ENCODE peak calls at places on chromosome 13, in seven cellular contexts. H, P, W, R, K, F and E are unnamed samples.
A peak's percentile ranks its signal among the peaks of the same experiment; 100 is the strongest.

GRCh38 chr13:113211774-113212173 is 2.4 kb downstream of the CUL4A start:
- DNase-seq in H (no peak), P (no peak), W (no peak), R (peak; percentile 51), K (no peak), F (peak; percentile 19), E (no peak)

GRCh38 chr13:98930014-98930625 is 47.7 kb downstream of the DOCK9 start:
- DNase-seq in H (no peak), P (no peak), W (no peak), R (no peak), K (no peak), F (no peak), E (no peak)

GRCh38 chr13:112968380-112968909 is 569 bp upstream of the MCF2L start:
- DNase-seq in H (peak; percentile 21), P (peak; percentile 32), W (no peak), R (peak; percentile 43), K (no peak), F (peak; percentile 41), E (peak; percentile 87)

GRCh38 chr13:101869553-101869952 is 417.1 kb downstream of the ITGBL1 start:
- DNase-seq in H (no peak), P (no peak), W (no peak), R (no peak), K (no peak), F (no peak), E (peak; percentile 7)

GRCh38 chr13:87954116-87954515 is 282.9 kb downstream of the SLITRK5 start:
- DNase-seq in H (no peak), P (no peak), W (no peak), R (no peak), K (no peak), F (peak; percentile 6), E (no peak)

GRCh38 chr13:79126706-79127105 is 279.3 kb downstream of the RBM26 start:
- DNase-seq in H (no peak), P (no peak), W (no peak), R (no peak), K (no peak), F (no peak), E (no peak)

GRCh38 chr13:72293206-72293605 is 426.2 kb upstream of the DACH1 start:
- DNase-seq in H (no peak), P (no peak), W (no peak), R (no peak), K (no peak), F (peak; percentile 36), E (no peak)

GRCh38 chr13:97226788-97227627 is 4.9 kb downstream of the MBNL2 start:
- DNase-seq in H (no peak), P (peak; percentile 42), W (no peak), R (no peak), K (no peak), F (no peak), E (no peak)

GRCh38 chr13:113886561-113887112 is 22.8 kb upstream of the GAS6 start:
- DNase-seq in H (no peak), P (no peak), W (no peak), R (no peak), K (no peak), F (no peak), E (peak; percentile 55)

GRCh38 chr13:44305845-44306244 is 67.8 kb upstream of the SERP2 start:
- DNase-seq in H (no peak), P (no peak), W (no peak), R (peak; percentile 34), K (no peak), F (peak; percentile 28), E (peak; percentile 41)